ENCODE peak calls at places on chromosomes 3 and 15, in nine cellular contexts. U is Daoy; Q is pons; P is Caki2; V is NCI-H1092 treated with DMSO at 0.1 percent for 48 hours; Z is anterior cingulate cortex; B is activated CD8-positive, alpha-beta T cell treated with anti-CD3 and anti-CD28 coated beads for 36 hours; H is iPS-NIHi11; T is caudate nucleus. D is an unnamed sample.

GRCh38 chr3:165827883-165828282 is 9.3 kb downstream of the BCHE start:
- DNase-seq in P (no peak), B (no peak), V (no peak), Q (no peak), T (no peak), Z (no peak), U (no peak), H (no peak), D (no peak)

GRCh38 chr15:60408438-60409105 is 10.8 kb upstream of the ANXA2 start:
- DNase-seq in P (peak), Z (no peak), Q (peak), V (no peak), U (peak), T (no peak), H (no peak), B (no peak), D (no peak)

GRCh38 chr3:183844606-183845005 is 19.2 kb upstream of the MAP6D1 start:
- DNase-seq in H (no peak), Q (no peak), P (no peak), T (no peak), V (no peak), B (no peak), Z (no peak), U (peak), D (no peak)

GRCh38 chr15:61974759-61975158 is 85.5 kb downstream of the VPS13C start:
- DNase-seq in U (no peak), P (no peak), H (no peak), Z (no peak), B (no peak), V (peak), Q (peak), T (no peak), D (no peak)

GRCh38 chr15:49137861-49138260 is 17.5 kb downstream of the COPS2 start:
- DNase-seq in U (no peak), Z (no peak), V (no peak), Q (no peak), P (no peak), T (no peak), B (no peak), H (no peak), D (no peak)

GRCh38 chr15:101439285-101439919 is 50.1 kb downstream of the PCSK6 start:
- DNase-seq in U (peak), T (no peak), V (no peak), P (peak), B (no peak), Q (no peak), H (no peak), Z (no peak), D (no peak)

GRCh38 chr3:30544811-30545210 is 61.6 kb upstream of the TGFBR2 start:
- DNase-seq in Q (no peak), H (no peak), V (no peak), P (no peak), Z (no peak), B (peak), T (no peak), U (peak), D (no peak)

GRCh38 chr3:183254816-183255730 is 2.0 kb downstream of the B3GNT5 start:
- DNase-seq in Z (no peak), B (peak), T (no peak), H (no peak), U (peak), Q (no peak), P (peak), V (no peak), D (no peak)

GRCh38 chr15:92821491-92822116 is 78.5 kb upstream of the CHD2 start:
- DNase-seq in Q (no peak), U (peak), T (no peak), H (no peak), P (peak), B (peak), V (peak), Z (no peak), D (no peak)

GRCh38 chr3:82672966-82673365 is 911.5 kb upstream of the GBE1 start:
- DNase-seq in Q (no peak), H (no peak), Z (no peak), U (no peak), T (no peak), V (no peak), B (no peak), P (no peak), D (no peak)

GRCh38 chr3:116877968-116878367 is 168.4 kb downstream of the TUSC7 start:
- DNase-seq in V (no peak), P (no peak), H (no peak), Q (no peak), B (no peak), U (no peak), T (no peak), Z (no peak), D (no peak)

GRCh38 chr15:70765504-70766281 is 2.3 kb upstream of the UACA start:
- DNase-seq in Z (no peak), P (no peak), Q (no peak), H (no peak), V (no peak), U (no peak), B (no peak), T (no peak), D (no peak)

GRCh38 chr15:65937476-65937875 is 68.2 kb downstream of the RAB11A start:
- DNase-seq in Z (no peak), U (no peak), Q (peak), P (peak), T (no peak), B (no peak), H (no peak), V (peak), D (no peak)

GRCh38 chr15:48644827-48645557 is 517 bp downstream of the FBN1 start:
- DNase-seq in B (peak), T (peak), Q (peak), P (peak), Z (peak), H (peak), V (peak), U (peak), D (no peak)

GRCh38 chr15:41714291-41714690 is 54.1 kb downstream of the MGA start:
- DNase-seq in V (no peak), H (no peak), Q (no peak), U (no peak), T (no peak), B (no peak), Z (no peak), P (no peak), D (no peak)

D was measured in activated T-helper 1 cell treated with Interleukin-2 at 50 U/mL for 16 hours.